ENCODE peak calls at places on chromosomes 11 and 22, in five cellular contexts. A, R, O, Z and J are unnamed samples.
A peak's percentile ranks its signal among the peaks of the same experiment; 100 is the strongest.

GRCh38 chr11:133064152-133064877 is 468.0 kb downstream of the OPCML start:
- DNase-seq in A (no peak), R (no peak), O (peak; percentile 55), Z (peak; percentile 57), J (no peak)

GRCh38 chr11:5115339-5115738 is 22.8 kb downstream of the OR52A5 start:
- DNase-seq in A (no peak), R (no peak), O (no peak), Z (no peak), J (no peak)

GRCh38 chr11:72724851-72725730 is 27.1 kb downstream of the ARAP1 start:
- DNase-seq in A (peak; percentile 85), R (peak; percentile 75), O (peak; percentile 67), Z (peak; percentile 33), J (no peak)

GRCh38 chr11:34201130-34201529 is 95.7 kb downstream of the NAT10 start:
- DNase-seq in A (no peak), R (no peak), O (no peak), Z (no peak), J (no peak)

GRCh38 chr11:8812438-8812837 is 98.6 kb upstream of the AKIP1 start:
- DNase-seq in A (peak; percentile 55), R (no peak), O (no peak), Z (no peak), J (no peak)

GRCh38 chr11:108906826-108907225 is 242.0 kb downstream of the DDX10 start:
- DNase-seq in A (no peak), R (no peak), O (no peak), Z (no peak), J (no peak)

GRCh38 chr22:39610766-39611165 is 40.2 kb downstream of the CACNA1I start:
- DNase-seq in A (no peak), R (no peak), O (no peak), Z (no peak), J (no peak)

GRCh38 chr22:28793976-28794584 is 6.3 kb downstream of the XBP1 start:
- DNase-seq in A (no peak), R (no peak), O (no peak), Z (no peak), J (no peak)

GRCh38 chr22:41757507-41757906 is 43.0 kb upstream of the CCDC134 start:
- DNase-seq in A (no peak), R (no peak), O (no peak), Z (no peak), J (no peak)

GRCh38 chr11:83520849-83521248 is 234.7 kb upstream of the CCDC90B start:
- DNase-seq in A (no peak), R (peak; percentile 62), O (no peak), Z (no peak), J (no peak)

GRCh38 chr11:17686185-17686980 is 33.0 kb upstream of the MYOD1 start:
- DNase-seq in A (no peak), R (no peak), O (no peak), Z (no peak), J (no peak)

GRCh38 chr11:17683378-17684161 is 35.8 kb upstream of the MYOD1 start:
- DNase-seq in A (peak; percentile 58), R (no peak), O (peak; percentile 22), Z (no peak), J (no peak)

GRCh38 chr11:17684550-17684949 is 34.8 kb upstream of the MYOD1 start:
- DNase-seq in A (no peak), R (no peak), O (no peak), Z (no peak), J (no peak)

GRCh38 chr11:17687946-17688670 is 31.3 kb upstream of the MYOD1 start:
- DNase-seq in A (no peak), R (no peak), O (no peak), Z (no peak), J (no peak)

GRCh38 chr11:17682848-17683247 is 36.5 kb upstream of the MYOD1 start:
- DNase-seq in A (no peak), R (no peak), O (no peak), Z (no peak), J (no peak)
- H3K27ac ChIP-seq in A (peak overlapping the region; percentile 19), R (no peak overlapping the region), O (no peak overlapping the region), Z (no peak overlapping the region), J (no peak overlapping the region)

DNA sequence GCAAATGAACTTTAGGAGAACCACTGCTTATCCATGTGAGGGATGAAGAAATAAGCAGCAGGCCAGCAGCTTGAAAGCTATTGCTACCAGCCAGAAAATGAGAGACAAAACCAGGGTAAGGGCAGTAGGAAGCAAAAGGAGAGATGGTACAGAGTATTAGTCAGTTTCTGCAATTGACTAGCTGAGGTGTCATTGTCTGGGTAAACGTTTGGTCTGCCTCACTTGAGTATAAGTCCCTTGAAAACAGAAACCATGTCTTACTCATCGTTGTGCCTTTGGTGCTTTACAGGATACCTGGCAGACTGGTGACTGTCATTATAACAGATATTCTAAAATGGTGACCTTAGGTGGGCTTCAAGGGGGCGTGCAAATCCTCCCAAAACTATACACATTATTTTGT is 63.9 kb upstream of the USP47 start:
- DNase-seq in A (no peak), R (no peak), O (no peak), Z (no peak), J (no peak)
- H3K27ac ChIP-seq in A (no peak overlapping the region), R (no peak overlapping the region), O (no peak overlapping the region), Z (no peak overlapping the region), J (no peak overlapping the region)

DNA sequence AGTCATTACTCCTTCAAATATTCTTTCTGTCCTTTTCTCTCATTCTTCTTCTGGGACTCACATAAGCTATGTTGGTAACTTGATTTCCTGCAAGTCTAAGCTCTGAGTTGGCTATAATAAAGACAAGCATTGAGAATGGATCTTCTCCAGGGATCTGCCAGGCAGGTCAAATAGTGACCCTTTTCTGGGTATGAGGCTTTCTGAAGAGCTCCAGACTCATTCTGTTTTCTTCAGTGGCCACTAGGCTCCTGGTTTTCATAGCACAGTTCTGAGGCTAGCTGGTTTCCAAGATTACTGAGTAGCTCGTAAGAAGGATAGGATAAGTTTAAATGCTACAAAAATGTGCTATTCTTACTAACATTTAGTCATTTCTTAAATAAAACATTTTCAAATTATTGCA is 38.3 kb downstream of the TMPRSS5 start:
- DNase-seq in A (no peak), R (no peak), O (no peak), Z (no peak), J (no peak)
- H3K27ac ChIP-seq in A (no peak overlapping the region), R (no peak overlapping the region), O (no peak overlapping the region), Z (no peak overlapping the region), J (no peak overlapping the region)

DNA sequence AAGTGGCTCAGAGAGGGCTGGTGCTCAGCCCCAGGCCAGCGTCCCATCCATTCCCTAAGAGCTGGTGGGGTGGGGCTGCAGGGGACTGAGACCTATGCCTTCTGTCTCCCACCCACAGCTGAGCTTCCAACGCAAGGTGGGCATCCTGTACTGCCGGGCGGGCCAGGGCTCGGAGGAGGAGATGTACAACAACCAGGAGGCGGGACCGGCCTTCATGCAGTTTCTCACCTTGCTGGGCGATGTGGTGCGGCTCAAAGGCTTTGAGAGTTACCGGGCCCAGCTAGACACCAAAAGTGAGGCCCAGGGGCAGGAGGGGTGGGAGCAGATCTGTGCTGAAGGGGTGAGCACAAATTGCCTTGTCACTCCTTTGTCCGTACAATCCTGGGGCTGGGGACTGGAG is 6.9 kb downstream of the SIPA1 start:
- DNase-seq in A (no peak), R (no peak), O (no peak), Z (no peak), J (no peak)
- H3K27ac ChIP-seq in A (no peak overlapping the region), R (no peak overlapping the region), O (no peak overlapping the region), Z (no peak overlapping the region), J (no peak overlapping the region)